ENCODE peak calls at places on chromosomes 13 and 19, in seven cellular contexts. F is A549, K is neural progenitor cell, V is adrenal gland, D is cardiac muscle cell, C is lower lobe of right lung, S is uterus. U is an unnamed sample. For H3K4me1, the result is how much of the 10 kb centered on the place peaks cover.

GRCh38 chr13:94674609-94675348 is 37.6 kb downstream of the SOX21 start:
- DNase-seq in F (peak), D (peak), S (no peak), K (peak), V (peak), C (no peak), U (no peak)

GRCh38 chr13:101916108-101916757 is 463.8 kb downstream of the ITGBL1 start:
- DNase-seq in D (peak), K (peak), C (no peak), S (no peak), V (no peak), F (peak), U (peak)

GRCh38 chr19:55679343-55680257 is 4.6 kb downstream of the EPN1 start:
- DNase-seq in S (no peak), F (no peak), K (no peak), D (no peak), C (peak), V (no peak), U (peak)

GRCh38 chr19:11203194-11204075 is 6.1 kb upstream of the KANK2 start:
- DNase-seq in S (peak), C (peak), V (peak), D (peak), F (peak), K (peak), U (peak)

GRCh38 chr19:14890616-14891379 is 4.9 kb upstream of the OR7A17 start:
- DNase-seq in D (no peak), V (peak), C (no peak), K (no peak), S (no peak), F (no peak), U (no peak)

GRCh38 chr13:94123543-94123942 is 355.9 kb downstream of the DCT start:
- DNase-seq in C (no peak), F (no peak), V (no peak), S (no peak), K (no peak), D (no peak), U (no peak)

GRCh38 chr19:18871543-18871942 is 24.4 kb downstream of the CERS1 start:
- DNase-seq in V (no peak), D (no peak), S (no peak), F (no peak), K (no peak), C (no peak), U (no peak)

GRCh38 chr19:45273532-45273877 is 22.4 kb downstream of the MARK4 start:
- DNase-seq in K (no peak), D (no peak), C (no peak), F (no peak), S (no peak), V (no peak), U (no peak)

DNA sequence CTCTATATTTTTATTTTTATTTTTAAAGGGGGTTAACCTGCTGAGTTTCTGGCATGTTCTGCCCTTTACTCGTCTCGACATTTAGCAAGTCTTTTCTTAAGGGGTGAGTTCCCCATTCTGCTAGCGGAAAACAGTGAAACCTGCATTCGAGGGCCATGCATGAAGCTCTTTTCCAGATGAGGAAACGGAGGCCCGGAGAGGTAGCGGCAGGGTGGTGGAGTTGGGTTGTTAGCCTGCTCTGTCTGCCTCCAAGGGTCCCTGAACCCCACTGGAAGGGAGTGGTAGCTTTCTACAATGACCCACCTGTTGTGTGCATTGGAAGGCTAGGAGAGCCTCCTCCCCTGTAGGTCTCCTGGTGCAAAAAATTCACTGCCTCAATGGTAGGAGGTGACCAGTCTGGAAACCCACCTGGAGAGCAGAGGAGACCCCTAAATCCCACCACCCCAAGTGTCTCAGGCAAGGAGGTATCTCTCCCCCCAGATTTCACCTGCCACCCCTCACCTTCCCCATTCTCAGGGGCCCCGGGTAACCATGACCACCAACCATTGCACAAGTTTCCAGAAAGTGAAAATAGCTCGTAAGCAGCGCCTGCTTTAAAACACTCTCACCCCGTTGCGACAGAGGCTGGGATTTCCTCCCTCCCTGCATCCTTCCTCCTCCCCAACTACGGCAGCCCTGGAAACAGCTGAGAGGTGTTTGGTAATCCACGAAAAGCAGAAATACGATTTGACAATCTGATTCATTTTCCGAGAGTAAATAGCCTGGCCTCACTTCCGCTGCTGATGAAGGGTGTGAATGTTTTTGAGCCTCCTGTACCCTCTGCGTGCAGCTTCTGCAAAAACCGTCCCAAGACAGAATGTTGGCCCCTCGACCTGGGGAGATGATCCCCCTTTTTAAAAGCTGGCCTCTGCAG is 3.5 kb downstream of the KLF2 start:
- DNase-seq in F (peak), C (peak), V (peak), S (peak), D (no peak), K (no peak), U (peak)
- H3K27ac ChIP-seq in F (no peak), C (peak), V (peak), S (peak), D (no peak), K (no peak), U (peak)

GRCh38 chr19:2047449-2048103 is 3.5 kb downstream of the MKNK2 start:
- DNase-seq in V (peak), C (peak), D (no peak), S (peak), K (peak), F (peak), U (peak)
- H3K4me1 ChIP-seq in V (half or more), C (half or more), D (under half), S (under half), K (under half), F (half or more), U (half or more)

GRCh38 chr13:69935043-69935442 is 172.6 kb upstream of the ATXN8OS start:
- DNase-seq in K (no peak), C (no peak), V (no peak), D (no peak), S (no peak), F (peak), U (no peak)
- TF ChIP-seq CTCF in K (peak), C (no peak), V (no peak), D (no peak), S (no peak), F (no peak), U (no peak)

DNA sequence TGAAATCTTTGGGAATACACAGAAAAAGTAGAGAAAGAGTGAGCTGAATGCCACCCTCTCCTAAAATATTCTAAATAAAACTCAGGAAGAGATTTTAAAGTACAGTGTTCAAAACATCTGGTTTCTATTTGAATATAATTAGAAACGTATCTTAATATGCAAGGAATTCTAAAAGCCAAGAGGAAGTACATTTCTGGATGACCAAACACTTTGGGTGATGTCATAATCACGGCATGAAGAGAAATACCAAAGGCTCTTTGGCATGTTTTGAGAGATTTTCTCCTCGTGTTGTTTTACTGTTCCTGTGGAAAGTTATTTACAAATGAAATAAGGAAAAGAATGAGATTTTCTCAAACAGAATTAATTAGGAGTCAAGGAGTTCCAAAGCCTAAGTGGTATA is 63.2 kb upstream of the FLT1 start:
- DNase-seq in C (no peak), S (no peak), F (no peak), D (no peak), V (no peak), K (no peak), U (no peak)
- H3K27ac ChIP-seq in C (peak), S (no peak), F (no peak), D (no peak), V (no peak), K (no peak), U (no peak)

DNA sequence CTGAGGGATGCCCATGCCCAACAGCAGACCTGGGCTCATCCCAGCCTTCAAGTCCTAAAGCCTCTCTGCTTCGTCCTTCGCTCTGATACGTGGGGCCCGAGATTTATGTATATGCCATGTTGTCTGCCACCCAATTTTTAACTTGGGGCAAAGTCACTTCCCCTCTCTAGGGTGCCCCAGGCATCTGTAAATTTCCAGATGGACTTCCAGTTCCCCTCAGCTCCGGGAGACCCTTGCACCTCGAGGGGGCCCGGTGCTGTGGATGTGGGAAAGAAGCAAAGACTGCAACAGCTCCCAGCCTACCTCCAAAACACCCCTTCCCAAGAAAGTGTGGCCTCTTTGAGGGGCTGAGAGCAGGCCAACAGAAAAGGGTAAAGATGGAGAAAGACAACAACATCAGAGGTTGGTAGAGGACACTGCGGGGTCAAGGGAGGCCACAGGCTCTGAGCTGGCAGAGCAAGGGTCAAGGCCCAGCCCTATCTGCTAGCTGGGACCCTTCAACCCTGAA is 97.4 kb downstream of the STK24 start:
- DNase-seq in D (no peak), K (no peak), C (no peak), V (no peak), S (no peak), F (no peak), U (no peak)
- H3K4me1 ChIP-seq in D (half or more), K (half or more), C (half or more), V (under half), S (under half), F (under half), U (half or more)

DNA sequence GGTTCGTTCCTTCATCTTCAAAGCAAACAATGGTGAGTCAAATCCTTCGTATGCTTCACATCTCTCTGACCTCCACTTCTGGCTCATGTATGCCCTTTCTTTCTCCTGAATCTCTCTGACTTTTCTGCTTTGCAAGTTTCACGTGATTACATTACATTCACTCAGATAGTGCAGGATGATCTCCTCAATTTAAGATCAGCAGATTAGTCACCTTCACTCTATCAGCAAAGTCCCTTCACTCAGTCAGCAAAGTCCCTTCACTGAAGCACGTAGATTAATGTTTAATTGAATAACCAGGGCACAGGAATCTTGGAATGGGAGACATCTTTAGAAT is 23.1 kb downstream of the SIGLECL1 start:
- DNase-seq in V (no peak), C (no peak), K (no peak), F (peak), D (no peak), S (no peak), U (no peak)
- TF ChIP-seq CTCF in V (no peak), C (no peak), K (no peak), F (no peak), D (no peak), S (no peak), U (no peak)

DNA sequence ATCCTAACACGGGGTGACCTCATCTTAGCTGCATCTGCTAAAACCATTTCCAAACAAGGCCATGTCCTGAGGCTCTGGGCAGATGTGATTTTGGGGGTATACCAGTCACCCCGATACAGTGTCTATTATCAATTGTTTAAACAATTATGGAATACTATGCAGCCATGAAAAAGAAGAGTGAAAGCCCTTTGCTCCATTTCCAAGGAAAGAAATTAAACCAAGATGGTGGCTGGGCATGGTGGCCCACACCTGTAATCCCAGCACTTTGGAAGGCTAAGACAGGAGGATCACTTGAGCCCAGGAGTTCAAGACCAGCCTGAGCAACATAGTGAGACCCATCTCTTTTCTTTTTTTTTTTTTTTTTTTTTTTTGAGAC is 757 bp downstream of the TEKTIP1 start:
- DNase-seq in K (no peak), F (no peak), V (no peak), S (no peak), D (no peak), C (no peak), U (no peak)
- H3K27ac ChIP-seq in K (no peak), F (no peak), V (no peak), S (no peak), D (peak), C (no peak), U (no peak)

U was measured in left lung.